ENCODE peak calls at places on chromosomes 6 and 20, in six cellular contexts. N, F, D, A, T and P are unnamed samples.

GRCh38 chr20:973785-974194 is 28.3 kb downstream of the RSPO4 start:
- DNase-seq in N (peak), F (no peak), D (peak), A (no peak), T (peak), P (peak)

GRCh38 chr6:139147628-139148027 is 12.7 kb downstream of the HECA start:
- DNase-seq in N (no peak), F (no peak), D (no peak), A (peak), T (no peak), P (peak)

GRCh38 chr6:33320315-33321181 is 3.0 kb upstream of the ZBTB22 start:
- DNase-seq in N (no peak), F (peak), D (peak), A (no peak), T (no peak), P (no peak)

GRCh38 chr6:141326426-141326825 is 806.3 kb upstream of the GJE1 start:
- DNase-seq in N (no peak), F (peak), D (peak), A (no peak), T (peak), P (peak)

GRCh38 chr6:20542927-20543602 is 8.8 kb downstream of the CDKAL1 start:
- DNase-seq in N (peak), F (no peak), D (peak), A (no peak), T (no peak), P (no peak)

GRCh38 chr20:56440346-56441007 is 27.9 kb upstream of the RTF2 start:
- DNase-seq in N (no peak), F (no peak), D (no peak), A (peak), T (peak), P (peak)

GRCh38 chr6:163711615-163712568 is 297.4 kb downstream of the QKI start:
- DNase-seq in N (no peak), F (peak), D (peak), A (peak), T (no peak), P (no peak)

GRCh38 chr6:154509421-154510143 is 903 bp downstream of the CNKSR3 start:
- DNase-seq in N (no peak), F (peak), D (peak), A (no peak), T (no peak), P (peak)

GRCh38 chr6:170285482-170285881 is 5.4 kb downstream of the DLL1 start:
- DNase-seq in N (no peak), F (no peak), D (no peak), A (no peak), T (no peak), P (no peak)

GRCh38 chr20:9999660-10000059 is 35.1 kb upstream of the ANKEF1 start:
- DNase-seq in N (peak), F (no peak), D (peak), A (no peak), T (no peak), P (peak)

GRCh38 chr20:62902926-62903615 is 23.2 kb downstream of the DIDO1 start:
- DNase-seq in N (no peak), F (no peak), D (peak), A (no peak), T (no peak), P (no peak)

GRCh38 chr20:45970646-45971424 is 1.2 kb downstream of the ZNF335 start:
- DNase-seq in N (peak), F (no peak), D (peak), A (peak), T (peak), P (no peak)

GRCh38 chr20:45974896-45975565 is 3.0 kb upstream of the ZNF335 start:
- DNase-seq in N (no peak), F (no peak), D (peak), A (no peak), T (no peak), P (no peak)

GRCh38 chr20:45971425-45971674 is 653 bp downstream of the ZNF335 start:
- DNase-seq in N (no peak), F (no peak), D (no peak), A (peak), T (no peak), P (no peak)

GRCh38 chr20:45971675-45972499 is at the start of gene ZNF335:
- DNase-seq in N (peak), F (peak), D (peak), A (peak), T (peak), P (peak)

GRCh38 chr20:45972500-45973183 is 639 bp upstream of the ZNF335 start:
- DNase-seq in N (no peak), F (no peak), D (peak), A (no peak), T (no peak), P (peak)
- H3K4me3 ChIP-seq in N (peak), F (peak), D (peak), A (peak), T (peak), P (peak)

DNA sequence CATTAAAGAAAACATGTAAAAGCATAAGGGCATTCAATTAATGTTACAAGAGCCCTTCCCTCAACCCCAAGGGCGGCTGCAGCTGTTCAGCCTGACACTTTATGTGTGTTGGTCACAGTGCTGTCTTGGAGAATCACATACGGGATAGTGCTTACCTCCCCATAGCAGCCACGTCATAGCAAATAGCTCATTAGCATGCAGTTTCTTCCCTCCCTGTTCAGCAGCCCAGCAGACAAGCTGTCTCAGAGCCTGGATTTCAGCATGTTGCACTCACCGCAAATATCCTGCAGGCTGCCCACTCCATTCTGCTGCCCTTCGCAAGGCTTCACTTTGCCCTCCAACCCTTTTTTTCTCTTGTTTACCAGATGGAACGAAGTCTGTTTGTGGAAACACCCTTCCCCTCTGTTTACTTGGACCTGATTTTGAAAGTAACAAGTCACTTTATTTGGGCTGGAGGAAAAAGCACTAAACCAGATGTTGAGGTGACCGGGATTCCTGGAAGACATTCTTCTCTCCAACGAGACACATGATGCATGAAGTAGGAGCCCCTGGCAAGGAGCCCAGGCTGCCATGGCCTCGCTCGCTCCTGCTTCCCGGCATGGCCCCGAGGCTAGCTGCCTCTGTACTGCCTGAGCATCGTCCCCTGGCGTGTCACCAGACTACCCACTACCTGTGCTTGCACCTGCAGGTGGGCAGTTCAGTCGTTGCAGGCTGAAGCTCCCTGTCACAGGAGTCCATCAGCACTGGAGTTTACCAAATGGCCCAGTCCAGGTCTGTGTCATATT is 151.6 kb upstream of the GMDS start:
- DNase-seq in N (no peak), F (peak), D (peak), A (no peak), T (no peak), P (no peak)
- H3K4me3 ChIP-seq in N (no peak), F (no peak), D (peak), A (no peak), T (no peak), P (no peak)

GRCh38 chr6:148563066-148563465 is 183.8 kb upstream of the UST start:
- DNase-seq in N (no peak), F (no peak), D (no peak), A (no peak), T (no peak), P (no peak)

GRCh38 chr6:148564494-148564893 is 182.3 kb upstream of the UST start:
- DNase-seq in N (no peak), F (no peak), D (no peak), A (no peak), T (no peak), P (no peak)

GRCh38 chr6:148566664-148567350 is 180.0 kb upstream of the UST start:
- DNase-seq in N (no peak), F (no peak), D (no peak), A (no peak), T (no peak), P (no peak)

GRCh38 chr6:148565931-148566663 is 180.7 kb upstream of the UST start:
- DNase-seq in N (no peak), F (peak), D (peak), A (no peak), T (no peak), P (no peak)

DNA sequence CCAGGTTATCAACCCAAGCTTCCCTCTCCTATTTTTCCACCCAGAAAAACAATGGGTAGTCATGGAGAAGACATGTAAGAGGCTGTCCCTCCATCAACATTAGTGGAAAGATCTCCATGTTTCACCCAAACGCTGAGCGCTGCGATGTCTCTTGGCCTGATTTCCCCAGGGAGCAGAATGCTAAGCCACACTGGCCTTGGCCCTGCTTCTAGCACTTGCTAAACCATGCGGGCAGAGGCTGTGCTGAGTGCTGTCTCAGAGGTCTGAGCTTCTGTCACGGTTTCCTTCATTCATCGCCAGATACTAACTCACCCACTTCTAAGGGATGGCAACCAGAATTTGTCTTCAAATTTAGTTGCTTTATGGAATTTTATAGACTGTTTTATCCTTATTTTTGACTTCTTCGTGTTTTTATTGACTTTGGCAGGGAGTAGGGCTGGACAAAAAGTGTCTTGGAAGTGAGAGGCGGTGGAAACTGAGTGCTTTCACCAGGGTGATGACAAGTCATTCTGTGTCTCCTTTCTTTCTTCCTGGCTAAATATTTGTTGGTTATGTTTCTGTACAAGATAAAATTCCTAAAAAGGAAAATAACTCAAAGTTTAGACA is 181.4 kb upstream of the UST start:
- DNase-seq in N (no peak), F (no peak), D (peak), A (no peak), T (no peak), P (no peak)
- H3K4me3 ChIP-seq in N (no peak), F (no peak), D (no peak), A (no peak), T (no peak), P (no peak)

GRCh38 chr6:43180985-43181384 is 1.0 kb upstream of the CUL9 start:
- DNase-seq in N (no peak), F (no peak), D (peak), A (no peak), T (no peak), P (peak)
- H3K4me3 ChIP-seq in N (peak), F (no peak), D (no peak), A (no peak), T (no peak), P (no peak)